ENCODE peak calls at places on chromosomes 16 and 17, in ten cellular contexts. Q, D, W, B, V, T, H, R, C and L are unnamed samples.

GRCh38 chr17:10605221-10605783 is 51.8 kb downstream of the MYH3 start:
- DNase-seq in B (no peak), C (no peak), D (no peak), W (no peak), R (no peak), H (no peak), V (no peak), T (no peak), Q (no peak), L (no peak)

GRCh38 chr17:50588391-50589111 is 28.0 kb downstream of the CACNA1G start:
- DNase-seq in H (no peak), W (no peak), C (no peak), D (no peak), R (no peak), B (no peak), T (no peak), V (no peak), Q (no peak), L (no peak)

GRCh38 chr16:86718118-86718517 is 139.8 kb downstream of the FOXL1 start:
- DNase-seq in W (no peak), H (no peak), V (no peak), C (no peak), B (no peak), D (no peak), T (no peak), Q (no peak), R (no peak), L (no peak)

GRCh38 chr16:80260906-80261311 is 279.9 kb upstream of the DYNLRB2 start:
- DNase-seq in H (no peak), C (no peak), W (no peak), V (no peak), B (no peak), R (no peak), T (no peak), D (no peak), Q (no peak), L (no peak)

GRCh38 chr17:16322636-16323035 is 30.6 kb downstream of the CENPV start:
- DNase-seq in C (no peak), T (no peak), H (no peak), V (no peak), W (no peak), B (no peak), R (no peak), Q (no peak), D (no peak), L (no peak)

GRCh38 chr16:31367875-31368274 is 12.9 kb downstream of the ITGAX start:
- DNase-seq in H (no peak), D (no peak), T (peak; percentile 31), V (no peak), C (no peak), R (no peak), B (no peak), W (no peak), Q (no peak), L (no peak)

GRCh38 chr16:27892879-27893278 is 170.6 kb downstream of the GSG1L start:
- DNase-seq in R (no peak), T (no peak), H (no peak), B (no peak), C (no peak), W (no peak), Q (no peak), D (no peak), V (no peak), L (no peak)

GRCh38 chr17:20982589-20983358 is 60.0 kb downstream of the USP22 start:
- DNase-seq in R (no peak), H (no peak), W (no peak), T (no peak), B (no peak), Q (no peak), D (no peak), C (no peak), V (no peak), L (no peak)

GRCh38 chr16:12091569-12092346 is 115.2 kb downstream of the SNX29 start:
- DNase-seq in H (no peak), T (no peak), V (no peak), C (no peak), D (no peak), W (no peak), B (no peak), Q (no peak), R (no peak), L (no peak)

GRCh38 chr17:30956764-30957374 is 14.0 kb upstream of the RNF135 start:
- DNase-seq in D (no peak), R (no peak), C (no peak), W (no peak), T (no peak), V (no peak), H (no peak), B (no peak), Q (no peak), L (no peak)

GRCh38 chr17:29778936-29779811 is 150.9 kb downstream of the SSH2 start:
- DNase-seq in T (peak; percentile 79), W (peak; percentile 67), V (peak; percentile 61), B (no peak), C (peak; percentile 28), D (peak; percentile 68), H (peak; percentile 38), R (peak; percentile 85), Q (peak; percentile 53), L (peak; percentile 77)

GRCh38 chr17:17151962-17152361 is 54.2 kb downstream of the PLD6 start:
- DNase-seq in V (no peak), D (no peak), T (peak; percentile 96), C (no peak), R (peak; percentile 97), H (no peak), W (peak; percentile 76), Q (no peak), B (peak; percentile 84), L (peak; percentile 73)

GRCh38 chr16:3609895-3610697 is 1.3 kb downstream of the SLX4 start:
- DNase-seq in T (no peak), W (no peak), B (no peak), Q (no peak), R (peak; percentile 60), C (no peak), H (no peak), D (no peak), V (no peak), L (no peak)

GRCh38 chr17:78524870-78525510 is 52.2 kb downstream of the DNAH17 start:
- DNase-seq in D (no peak), R (no peak), H (no peak), C (no peak), Q (no peak), W (no peak), B (peak; percentile 69), V (no peak), T (no peak), L (no peak)

GRCh38 chr16:68242926-68243858 is 2.0 kb upstream of the PLA2G15 start:
- DNase-seq in T (no peak), R (no peak), Q (no peak), V (no peak), B (no peak), C (no peak), H (no peak), D (no peak), W (no peak), L (no peak)

GRCh38 chr17:54907385-54907784 is 6.7 kb downstream of the TOM1L1 start:
- DNase-seq in Q (no peak), C (no peak), R (no peak), H (no peak), V (no peak), D (no peak), B (no peak), T (no peak), W (no peak), L (no peak)

GRCh38 chr16:31008154-31008950 is 2.1 kb downstream of the STX1B start:
- DNase-seq in Q (no peak), R (no peak), W (no peak), T (no peak), C (no peak), H (no peak), V (no peak), B (no peak), D (no peak), L (no peak)

GRCh38 chr17:32493581-32494513 is 7.1 kb downstream of the CDK5R1 start:
- DNase-seq in V (no peak), C (no peak), R (no peak), H (no peak), Q (no peak), T (no peak), D (no peak), W (no peak), B (no peak), L (no peak)

GRCh38 chr16:19274178-19274797 is 11.2 kb upstream of the CLEC19A start:
- DNase-seq in W (no peak), Q (no peak), H (no peak), C (no peak), V (no peak), R (no peak), T (no peak), B (no peak), D (no peak), L (no peak)

GRCh38 chr16:66927918-66928649 is 2.7 kb upstream of the RRAD start:
- DNase-seq in C (no peak), T (no peak), Q (no peak), D (no peak), V (no peak), B (no peak), W (no peak), R (no peak), H (no peak), L (no peak)

GRCh38 chr16:4086153-4086552 is 30.1 kb downstream of the ADCY9 start:
- DNase-seq in B (no peak), H (no peak), W (no peak), T (no peak), C (no peak), R (no peak), V (no peak), D (no peak), Q (no peak), L (no peak)

GRCh38 chr16:21088646-21089538 is 61.8 kb downstream of the DNAH3 start:
- DNase-seq in D (no peak), V (no peak), Q (no peak), W (no peak), T (no peak), B (no peak), C (no peak), R (no peak), H (no peak), L (no peak)

GRCh38 chr17:77445908-77446535 is 305.3 kb downstream of the SEC14L1 start:
- DNase-seq in V (peak; percentile 51), Q (no peak), R (no peak), H (no peak), B (peak; percentile 82), T (peak; percentile 73), D (no peak), C (no peak), W (no peak), L (no peak)

GRCh38 chr16:49340466-49340865 is 33.1 kb upstream of the C16orf78 start:
- DNase-seq in R (peak; percentile 46), C (no peak), T (no peak), B (no peak), V (no peak), H (no peak), Q (no peak), D (no peak), W (no peak), L (no peak)

GRCh38 chr16:84821179-84821578 is 1.4 kb downstream of the CRISPLD2 start:
- DNase-seq in W (no peak), C (no peak), V (no peak), B (peak; percentile 40), Q (no peak), H (no peak), D (no peak), R (no peak), T (no peak), L (no peak)